ENCODE peak calls at places on chromosomes 11 and 22, in five cellular contexts. L is tibial nerve, E is sigmoid colon, B is ovary, N is HepG2. G is an unnamed sample.
A peak's percentile ranks its signal among the peaks of the same experiment; 100 is the strongest.

GRCh38 chr11:8715501-8715900 is 32.9 kb downstream of the RPL27A start:
- DNase-seq in L (no peak), E (no peak), B (no peak), N (no peak), G (no peak)

GRCh38 chr11:94845622-94846021 is 77.5 kb downstream of the AMOTL1 start:
- DNase-seq in L (no peak), E (peak; percentile 74), B (no peak), N (peak; percentile 48), G (no peak)

GRCh38 chr11:95279921-95280861 is 49.2 kb upstream of the SESN3 start:
- DNase-seq in L (no peak), E (no peak), B (no peak), N (no peak), G (no peak)

GRCh38 chr11:103829596-103829995 is 206.8 kb upstream of the DDI1 start:
- DNase-seq in L (no peak), E (no peak), B (no peak), N (no peak), G (no peak)

GRCh38 chr22:23387827-23388491 is 192.1 kb downstream of the IGLL1 start:
- DNase-seq in L (no peak), E (peak; percentile 52), B (no peak), N (no peak), G (no peak)

GRCh38 chr22:25898707-25899365 is 156.8 kb downstream of the MYO18B start:
- DNase-seq in L (no peak), E (no peak), B (no peak), N (peak; percentile 9), G (no peak)

GRCh38 chr11:113282898-113283297 is 31.5 kb upstream of the TTC12 start:
- DNase-seq in L (no peak), E (no peak), B (no peak), N (no peak), G (no peak)

GRCh38 chr22:30876925-30877553 is 91.5 kb downstream of the MORC2 start:
- DNase-seq in L (peak; percentile 33), E (peak; percentile 46), B (peak; percentile 68), N (no peak), G (no peak)

GRCh38 chr11:36352919-36353318 is 56.8 kb downstream of the PRR5L start:
- DNase-seq in L (no peak), E (no peak), B (no peak), N (no peak), G (no peak)

GRCh38 chr22:20241579-20242392 is 26.3 kb downstream of the RTN4R start:
- DNase-seq in L (no peak), E (no peak), B (no peak), N (no peak), G (no peak)

GRCh38 chr22:44444341-44445306 is 53.4 kb downstream of the RTL6 start:
- DNase-seq in L (no peak), E (peak; percentile 44), B (peak; percentile 10), N (no peak), G (no peak)

GRCh38 chr22:38802671-38803121 is 8.8 kb upstream of the DNAL4 start:
- DNase-seq in L (peak; percentile 24), E (peak; percentile 85), B (peak; percentile 49), N (peak; percentile 53), G (no peak)

GRCh38 chr11:126303623-126304456 is at the start of gene DCPS:
- DNase-seq in L (peak; percentile 77), E (peak; percentile 94), B (peak; percentile 95), N (peak; percentile 75), G (peak; percentile 96)

GRCh38 chr22:30572840-30573593 is 1.4 kb downstream of the GAL3ST1 start:
- DNase-seq in L (no peak), E (no peak), B (no peak), N (peak; percentile 44), G (no peak)

GRCh38 chr11:74443071-74443864 is 24.1 kb downstream of the KCNE3 start:
- DNase-seq in L (no peak), E (no peak), B (no peak), N (peak; percentile 56), G (no peak)

GRCh38 chr11:62497132-62497915 is 49.3 kb downstream of the AHNAK start:
- DNase-seq in L (no peak), E (no peak), B (no peak), N (peak; percentile 86), G (no peak)

GRCh38 chr11:92702771-92703170 is 266.7 kb upstream of the MTNR1B start:
- DNase-seq in L (no peak), E (no peak), B (no peak), N (no peak), G (no peak)

GRCh38 chr22:39547587-39547947 is 15.0 kb upstream of the RPS19BP1 start:
- DNase-seq in L (no peak), E (no peak), B (no peak), N (no peak), G (no peak)

GRCh38 chr11:114083256-114084252 is 24.0 kb downstream of the ZBTB16 start:
- DNase-seq in L (no peak), E (peak; percentile 74), B (no peak), N (no peak), G (no peak)

GRCh38 chr22:37973271-37974170 is 10.8 kb downstream of the SOX10 start:
- DNase-seq in L (no peak), E (no peak), B (no peak), N (no peak), G (no peak)

GRCh38 chr22:24289781-24290181 is 19.1 kb downstream of the SPECC1L start:
- DNase-seq in L (no peak), E (peak; percentile 65), B (no peak), N (no peak), G (no peak)

GRCh38 chr11:32893091-32893946 is 708 bp downstream of the QSER1 start:
- DNase-seq in L (peak; percentile 7), E (peak; percentile 68), B (peak; percentile 79), N (peak; percentile 58), G (no peak)

GRCh38 chr22:42080287-42080686 is 787 bp downstream of the SMDT1 start:
- DNase-seq in L (no peak), E (no peak), B (no peak), N (no peak), G (no peak)

GRCh38 chr11:13362596-13363109 is 85.1 kb downstream of the BMAL1 start:
- DNase-seq in L (no peak), E (no peak), B (no peak), N (no peak), G (no peak)

GRCh38 chr11:107844041-107844440 is 14.5 kb downstream of the SLC35F2 start:
- DNase-seq in L (no peak), E (no peak), B (no peak), N (no peak), G (no peak)

GRCh38 chr22:32801436-32802290 is at the start of gene TIMP3:
- DNase-seq in L (peak; percentile 87), E (peak; percentile 96), B (peak; percentile 88), N (no peak), G (peak; percentile 96)

GRCh38 chr11:34235591-34236071 is 122.2 kb downstream of the ABTB2 start:
- DNase-seq in L (no peak), E (no peak), B (no peak), N (no peak), G (no peak)
- TF ChIP-seq EP300 in L (no peak), E (no peak), B (no peak), N (no peak), G (no peak)

DNA sequence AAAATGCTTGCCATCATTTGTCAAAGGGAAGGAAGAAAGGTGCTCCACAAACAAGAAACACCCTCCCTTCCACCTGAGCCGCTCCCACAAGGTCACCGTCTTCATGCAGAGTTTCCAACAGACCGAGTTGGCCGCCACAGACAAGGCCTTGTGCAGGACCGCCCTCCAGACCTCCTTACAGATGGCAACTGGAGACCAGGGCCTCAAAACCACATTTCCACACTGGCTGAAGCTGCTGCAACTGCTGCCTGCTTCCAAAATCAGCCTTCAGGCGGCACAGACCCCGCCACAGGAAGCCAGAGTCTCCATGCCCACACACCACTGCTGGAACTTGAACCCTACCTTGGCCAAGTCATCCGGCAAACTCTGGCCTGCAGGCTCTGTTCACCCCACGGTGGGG is 6.3 kb downstream of the DEAF1 start:
- DNase-seq in L (no peak), E (no peak), B (no peak), N (no peak), G (no peak)
- H3K36me3 ChIP-seq in L (peaks cover 68% of the 10 kb centered on the region), E (peaks cover 29% of the 10 kb centered on the region), B (no peaks in the 10 kb centered on the region), N (peaks cover 28% of the 10 kb centered on the region), G (peaks cover 68% of the 10 kb centered on the region)

DNA sequence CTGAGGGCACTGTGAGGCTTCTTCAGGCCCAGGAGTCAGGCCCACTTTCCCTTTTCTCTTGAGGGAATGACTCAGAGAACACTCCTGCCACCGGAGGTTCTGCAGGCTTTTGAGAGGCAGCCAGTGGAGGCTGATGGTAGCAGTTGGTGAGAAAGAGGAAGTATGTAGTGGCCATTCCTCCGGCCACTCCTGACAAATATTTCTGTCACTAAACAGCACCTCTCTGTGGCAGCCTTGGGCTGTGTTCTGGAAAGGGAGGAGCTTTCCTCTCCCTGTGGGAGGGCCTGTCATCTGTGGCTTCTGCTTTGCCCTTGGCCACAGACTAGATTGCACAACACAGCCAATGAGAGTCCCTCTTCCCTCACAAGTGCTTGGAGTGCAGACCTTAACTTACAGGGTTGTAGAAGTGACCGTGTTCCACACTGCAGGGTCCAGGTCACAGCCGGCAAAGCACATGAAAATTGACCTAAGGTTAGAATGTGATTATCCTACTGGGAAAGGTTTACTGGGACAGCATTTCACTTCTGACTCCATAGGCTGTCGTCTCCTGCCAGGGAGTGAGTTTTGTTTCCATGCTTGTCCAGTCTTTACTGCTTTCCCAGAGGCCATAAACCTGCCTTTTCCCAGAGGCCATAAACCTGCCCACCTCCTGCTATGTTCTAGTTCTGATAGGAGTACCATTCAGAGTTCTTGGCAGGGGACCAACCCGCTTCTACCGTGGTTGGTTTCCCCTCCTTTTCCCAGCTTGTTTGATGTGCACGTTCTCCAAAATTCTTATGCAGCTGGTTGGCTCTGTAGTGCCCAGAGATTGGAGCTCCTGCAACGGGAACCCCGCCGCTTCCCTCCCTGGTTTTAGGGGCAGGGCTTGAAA is 33.3 kb downstream of the MARK2 start:
- DNase-seq in L (peak; percentile 82), E (peak; percentile 93), B (peak; percentile 56), N (peak; percentile 96), G (peak; percentile 94)
- TF ChIP-seq EP300 in L (no peak), E (no peak), B (no peak), N (peak; percentile 38), G (no peak)

GRCh38 chr11:35218956-35219355 is 80.0 kb downstream of the CD44 start:
- DNase-seq in L (no peak), E (no peak), B (no peak), N (no peak), G (no peak)

GRCh38 chr11:35227551-35228341 is 88.8 kb downstream of the CD44 start:
- DNase-seq in L (no peak), E (no peak), B (no peak), N (no peak), G (no peak)

DNA sequence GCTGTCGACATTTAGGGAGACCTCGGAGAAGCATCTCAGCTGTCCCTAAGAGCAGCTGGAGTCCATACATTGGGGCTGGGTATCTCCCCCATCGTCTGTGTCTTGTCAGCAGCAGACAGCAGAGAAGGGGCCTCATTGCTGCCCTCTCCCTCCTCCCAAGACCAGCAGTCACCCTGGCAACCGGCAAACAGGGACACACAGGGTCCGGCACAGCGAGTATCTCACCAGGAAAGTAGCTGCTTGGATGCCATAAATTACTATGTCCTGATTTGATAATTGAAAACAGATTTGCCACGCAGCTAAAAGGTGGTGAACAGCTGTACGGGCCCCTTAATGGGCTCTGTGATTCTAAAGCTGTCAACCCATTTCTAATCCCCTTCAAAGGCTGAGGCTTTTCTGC is 84.5 kb downstream of the CD44 start:
- DNase-seq in L (no peak), E (peak; percentile 68), B (no peak), N (no peak), G (no peak)
- H3K36me3 ChIP-seq in L (peaks cover 50% of the 10 kb centered on the region), E (peaks cover 7% of the 10 kb centered on the region), B (no peaks in the 10 kb centered on the region), N (no peaks in the 10 kb centered on the region), G (peaks cover 27% of the 10 kb centered on the region)

GRCh38 chr11:30364139-30364875 is 41.4 kb downstream of the ARL14EP start:
- DNase-seq in L (no peak), E (no peak), B (no peak), N (no peak), G (no peak)
- TF ChIP-seq EP300 in L (no peak), E (no peak), B (no peak), N (no peak), G (no peak)

GRCh38 chr11:116471608-116472007 is 301.2 kb downstream of the BUD13 start:
- DNase-seq in L (no peak), E (no peak), B (no peak), N (peak; percentile 28), G (no peak)
- H3K36me3 ChIP-seq in L (no peaks in the 10 kb centered on the region), E (no peaks in the 10 kb centered on the region), B (no peaks in the 10 kb centered on the region), N (no peaks in the 10 kb centered on the region), G (no peaks in the 10 kb centered on the region)

G was measured in esophagus muscularis mucosa.